ENCODE peak calls at places on chromosomes 7 and 10, in eight cellular contexts. One of them, this sample, is unnamed.

GRCh38 chr10:125521721-125522680 is 161.0 kb downstream of the TEX36 start:
- DNase-seq in CD8-positive, alpha-beta T cell: no peak
- DNase-seq in fibroblast of lung: no peak
- DNase-seq in amniotic epithelial cell: no peak
- DNase-seq in BJ: no peak
- DNase-seq in lower lobe of right lung: no peak
- DNase-seq in NCI-H510A treated with DMSO at 0.1 percent for 48 hours: no peak
- DNase-seq in NAMALWA: peak; percentile 88
- DNase-seq in this sample: no peak

GRCh38 chr7:138917771-138918170 is 63.4 kb downstream of the KIAA1549 start:
- DNase-seq in fibroblast of lung: no peak
- DNase-seq in NAMALWA: no peak
- DNase-seq in lower lobe of right lung: no peak
- DNase-seq in CD8-positive, alpha-beta T cell: no peak
- DNase-seq in amniotic epithelial cell: no peak
- DNase-seq in BJ: no peak
- DNase-seq in NCI-H510A treated with DMSO at 0.1 percent for 48 hours: no peak
- DNase-seq in this sample: no peak

GRCh38 chr7:92053312-92053711 is 81.0 kb downstream of the CYP51A1 start:
- DNase-seq in NCI-H510A treated with DMSO at 0.1 percent for 48 hours: no peak
- DNase-seq in BJ: no peak
- DNase-seq in NAMALWA: no peak
- DNase-seq in lower lobe of right lung: no peak
- DNase-seq in fibroblast of lung: no peak
- DNase-seq in amniotic epithelial cell: no peak
- DNase-seq in CD8-positive, alpha-beta T cell: no peak
- DNase-seq in this sample: no peak

GRCh38 chr10:46539596-46540411 is 16.7 kb downstream of the GPRIN2 start:
- DNase-seq in fibroblast of lung: peak; percentile 51
- DNase-seq in NAMALWA: no peak
- DNase-seq in NCI-H510A treated with DMSO at 0.1 percent for 48 hours: no peak
- DNase-seq in lower lobe of right lung: peak; percentile 48
- DNase-seq in BJ: no peak
- DNase-seq in CD8-positive, alpha-beta T cell: no peak
- DNase-seq in amniotic epithelial cell: peak; percentile 65
- DNase-seq in this sample: peak; percentile 90

GRCh38 chr7:7820409-7820808 is 102.0 kb upstream of the RPA3 start:
- DNase-seq in BJ: no peak
- DNase-seq in NAMALWA: no peak
- DNase-seq in amniotic epithelial cell: no peak
- DNase-seq in CD8-positive, alpha-beta T cell: no peak
- DNase-seq in fibroblast of lung: no peak
- DNase-seq in lower lobe of right lung: no peak
- DNase-seq in NCI-H510A treated with DMSO at 0.1 percent for 48 hours: no peak
- DNase-seq in this sample: no peak

GRCh38 chr10:23047201-23048050 is 48.0 kb upstream of the MSRB2 start:
- DNase-seq in NAMALWA: no peak
- DNase-seq in lower lobe of right lung: no peak
- DNase-seq in NCI-H510A treated with DMSO at 0.1 percent for 48 hours: no peak
- DNase-seq in CD8-positive, alpha-beta T cell: no peak
- DNase-seq in amniotic epithelial cell: peak; percentile 4
- DNase-seq in BJ: no peak
- DNase-seq in fibroblast of lung: peak; percentile 12
- DNase-seq in this sample: peak; percentile 9

GRCh38 chr7:5495581-5496375 is 72.1 kb upstream of the TNRC18 start:
- DNase-seq in lower lobe of right lung: no peak
- DNase-seq in NAMALWA: no peak
- DNase-seq in NCI-H510A treated with DMSO at 0.1 percent for 48 hours: no peak
- DNase-seq in CD8-positive, alpha-beta T cell: no peak
- DNase-seq in fibroblast of lung: no peak
- DNase-seq in amniotic epithelial cell: no peak
- DNase-seq in BJ: no peak
- DNase-seq in this sample: no peak

GRCh38 chr7:108294595-108294994 is 161.6 kb downstream of the NRCAM start:
- DNase-seq in fibroblast of lung: no peak
- DNase-seq in BJ: no peak
- DNase-seq in CD8-positive, alpha-beta T cell: no peak
- DNase-seq in NCI-H510A treated with DMSO at 0.1 percent for 48 hours: no peak
- DNase-seq in lower lobe of right lung: no peak
- DNase-seq in amniotic epithelial cell: no peak
- DNase-seq in NAMALWA: peak; percentile 89
- DNase-seq in this sample: no peak

GRCh38 chr7:127667751-127668530 is 15.9 kb downstream of the SND1 start:
- DNase-seq in amniotic epithelial cell: no peak
- DNase-seq in NAMALWA: no peak
- DNase-seq in NCI-H510A treated with DMSO at 0.1 percent for 48 hours: no peak
- DNase-seq in CD8-positive, alpha-beta T cell: no peak
- DNase-seq in lower lobe of right lung: no peak
- DNase-seq in BJ: no peak
- DNase-seq in fibroblast of lung: no peak
- DNase-seq in this sample: no peak

GRCh38 chr10:123537188-123537961 is 128.8 kb upstream of the GPR26 start:
- DNase-seq in NCI-H510A treated with DMSO at 0.1 percent for 48 hours: no peak
- DNase-seq in CD8-positive, alpha-beta T cell: no peak
- DNase-seq in lower lobe of right lung: no peak
- DNase-seq in NAMALWA: no peak
- DNase-seq in BJ: no peak
- DNase-seq in amniotic epithelial cell: no peak
- DNase-seq in fibroblast of lung: no peak
- DNase-seq in this sample: no peak

GRCh38 chr10:104406715-104407517 is 53.3 kb downstream of the CFAP58 start:
- DNase-seq in CD8-positive, alpha-beta T cell: no peak
- DNase-seq in NAMALWA: peak; percentile 37
- DNase-seq in BJ: peak; percentile 9
- DNase-seq in lower lobe of right lung: no peak
- DNase-seq in fibroblast of lung: peak; percentile 74
- DNase-seq in amniotic epithelial cell: peak; percentile 63
- DNase-seq in NCI-H510A treated with DMSO at 0.1 percent for 48 hours: peak; percentile 2
- DNase-seq in this sample: peak; percentile 73

GRCh38 chr7:22700559-22701002 is 26.4 kb upstream of the IL6 start:
- DNase-seq in NCI-H510A treated with DMSO at 0.1 percent for 48 hours: no peak
- DNase-seq in BJ: no peak
- DNase-seq in CD8-positive, alpha-beta T cell: no peak
- DNase-seq in lower lobe of right lung: no peak
- DNase-seq in NAMALWA: no peak
- DNase-seq in fibroblast of lung: peak; percentile 76
- DNase-seq in amniotic epithelial cell: peak; percentile 40
- DNase-seq in this sample: peak; percentile 57

GRCh38 chr10:22648547-22648961 is 65.8 kb downstream of the PIP4K2A start:
- DNase-seq in NAMALWA: no peak
- DNase-seq in NCI-H510A treated with DMSO at 0.1 percent for 48 hours: no peak
- DNase-seq in lower lobe of right lung: no peak
- DNase-seq in BJ: peak; percentile 70
- DNase-seq in CD8-positive, alpha-beta T cell: no peak
- DNase-seq in amniotic epithelial cell: peak; percentile 29
- DNase-seq in fibroblast of lung: peak; percentile 30
- DNase-seq in this sample: peak; percentile 58

GRCh38 chr7:107708956-107709355 is 35.0 kb upstream of the CBLL1 start:
- DNase-seq in NCI-H510A treated with DMSO at 0.1 percent for 48 hours: no peak
- DNase-seq in NAMALWA: no peak
- DNase-seq in BJ: no peak
- DNase-seq in amniotic epithelial cell: peak; percentile 8
- DNase-seq in fibroblast of lung: no peak
- DNase-seq in CD8-positive, alpha-beta T cell: no peak
- DNase-seq in lower lobe of right lung: no peak
- DNase-seq in this sample: peak; percentile 43

GRCh38 chr10:48457949-48458661 is 146.8 kb downstream of the ARHGAP22 start:
- DNase-seq in CD8-positive, alpha-beta T cell: no peak
- DNase-seq in lower lobe of right lung: no peak
- DNase-seq in NAMALWA: no peak
- DNase-seq in NCI-H510A treated with DMSO at 0.1 percent for 48 hours: no peak
- DNase-seq in fibroblast of lung: no peak
- DNase-seq in BJ: no peak
- DNase-seq in amniotic epithelial cell: no peak
- DNase-seq in this sample: no peak

GRCh38 chr10:128337860-128338378 is 211.7 kb upstream of the MKI67 start:
- DNase-seq in CD8-positive, alpha-beta T cell: no peak
- DNase-seq in NAMALWA: no peak
- DNase-seq in BJ: no peak
- DNase-seq in lower lobe of right lung: no peak
- DNase-seq in fibroblast of lung: no peak
- DNase-seq in amniotic epithelial cell: no peak
- DNase-seq in NCI-H510A treated with DMSO at 0.1 percent for 48 hours: no peak
- DNase-seq in this sample: no peak

GRCh38 chr10:120996456-120997053 is 145.4 kb downstream of the WDR11 start:
- DNase-seq in amniotic epithelial cell: no peak
- DNase-seq in lower lobe of right lung: no peak
- DNase-seq in BJ: no peak
- DNase-seq in fibroblast of lung: no peak
- DNase-seq in NAMALWA: no peak
- DNase-seq in CD8-positive, alpha-beta T cell: no peak
- DNase-seq in NCI-H510A treated with DMSO at 0.1 percent for 48 hours: no peak
- DNase-seq in this sample: no peak

GRCh38 chr7:134613623-134614347 is 32.9 kb upstream of the BPGM start:
- DNase-seq in BJ: peak; percentile 97
- DNase-seq in lower lobe of right lung: no peak
- DNase-seq in amniotic epithelial cell: peak; percentile 95
- DNase-seq in NCI-H510A treated with DMSO at 0.1 percent for 48 hours: no peak
- DNase-seq in fibroblast of lung: peak; percentile 97
- DNase-seq in NAMALWA: no peak
- DNase-seq in CD8-positive, alpha-beta T cell: no peak
- DNase-seq in this sample: peak; percentile 99

GRCh38 chr7:33446551-33446950 is 317.2 kb downstream of the BBS9 start:
- DNase-seq in NCI-H510A treated with DMSO at 0.1 percent for 48 hours: peak; percentile 84
- DNase-seq in BJ: no peak
- DNase-seq in fibroblast of lung: no peak
- DNase-seq in lower lobe of right lung: no peak
- DNase-seq in amniotic epithelial cell: peak; percentile 19
- DNase-seq in CD8-positive, alpha-beta T cell: no peak
- DNase-seq in NAMALWA: no peak
- DNase-seq in this sample: no peak

GRCh38 chr10:17123062-17123661 is 6.4 kb downstream of the CUBN start:
- DNase-seq in lower lobe of right lung: no peak
- DNase-seq in NAMALWA: no peak
- DNase-seq in fibroblast of lung: peak; percentile 33
- DNase-seq in amniotic epithelial cell: peak; percentile 62
- DNase-seq in CD8-positive, alpha-beta T cell: no peak
- DNase-seq in BJ: peak; percentile 76
- DNase-seq in NCI-H510A treated with DMSO at 0.1 percent for 48 hours: no peak
- DNase-seq in this sample: peak; percentile 71

GRCh38 chr10:104325436-104326430 is 12.5 kb downstream of the ITPRIP start:
- DNase-seq in fibroblast of lung: no peak
- DNase-seq in lower lobe of right lung: peak; percentile 76
- DNase-seq in amniotic epithelial cell: peak; percentile 4
- DNase-seq in CD8-positive, alpha-beta T cell: no peak
- DNase-seq in BJ: no peak
- DNase-seq in NCI-H510A treated with DMSO at 0.1 percent for 48 hours: no peak
- DNase-seq in NAMALWA: no peak
- DNase-seq in this sample: no peak

This sample was measured in iris pigment epithelial cell.